ENCODE peak calls at places on chromosomes 6 and 20, in five cellular contexts. J, H, T, V and P are unnamed samples. For H3K9me2, the result is how much of the 10 kb centered on the place peaks cover.

GRCh38 chr20:20820104-20820503 is 107.7 kb upstream of the RALGAPA2 start:
- DNase-seq in J (no peak), H (no peak), T (peak), V (peak), P (peak)

GRCh38 chr20:57609086-57609841 is 11.0 kb downstream of the ZBP1 start:
- DNase-seq in J (no peak), H (no peak), T (no peak), V (no peak), P (no peak)

GRCh38 chr6:3808759-3809514 is 40.2 kb upstream of the FAM50B start:
- DNase-seq in J (no peak), H (peak), T (peak), V (peak), P (peak)

GRCh38 chr6:53484409-53485280 is 60.3 kb downstream of the GCLC start:
- DNase-seq in J (peak), H (peak), T (peak), V (peak), P (peak)

GRCh38 chr6:131398176-131398575 is 174.8 kb upstream of the ARG1 start:
- DNase-seq in J (no peak), H (no peak), T (no peak), V (no peak), P (no peak)

GRCh38 chr20:19935842-19936241 is 81.3 kb upstream of the NAA20 start:
- DNase-seq in J (no peak), H (peak), T (no peak), V (peak), P (no peak)

GRCh38 chr6:116877743-116878142 is 701 bp downstream of the RFX6 start:
- DNase-seq in J (no peak), H (peak), T (no peak), V (peak), P (no peak)

GRCh38 chr6:134706806-134707205 is 243.1 kb downstream of the ALDH8A1 start:
- DNase-seq in J (no peak), H (no peak), T (no peak), V (no peak), P (no peak)

GRCh38 chr6:3334579-3334978 is 75.8 kb downstream of the PSMG4 start:
- DNase-seq in J (no peak), H (no peak), T (no peak), V (no peak), P (no peak)

GRCh38 chr6:163991326-163991725 is 576.8 kb downstream of the QKI start:
- DNase-seq in J (no peak), H (no peak), T (no peak), V (no peak), P (no peak)

GRCh38 chr6:131808460-131809269 is 845 bp downstream of the ENPP1 start:
- DNase-seq in J (no peak), H (no peak), T (peak), V (no peak), P (no peak)

GRCh38 chr20:63628246-63628975 is 1.5 kb upstream of the GMEB2 start:
- DNase-seq in J (peak), H (no peak), T (peak), V (peak), P (peak)

GRCh38 chr6:35473075-35473848 is 5.1 kb downstream of the RPL10A start:
- DNase-seq in J (no peak), H (no peak), T (no peak), V (no peak), P (no peak)

GRCh38 chr6:132414761-132415160 is 13.5 kb upstream of the MOXD1 start:
- DNase-seq in J (no peak), H (no peak), T (peak), V (no peak), P (no peak)

GRCh38 chr6:157464653-157465535 is 83.9 kb downstream of the ZDHHC14 start:
- DNase-seq in J (no peak), H (no peak), T (peak), V (no peak), P (no peak)

GRCh38 chr20:41135187-41135887 is 2.0 kb upstream of the PLCG1 start:
- DNase-seq in J (peak), H (peak), T (peak), V (peak), P (peak)

GRCh38 chr6:38638941-38639497 is 710 bp downstream of the BTBD9 start:
- DNase-seq in J (peak), H (peak), T (peak), V (peak), P (peak)

GRCh38 chr20:5073154-5074049 is 46.4 kb downstream of the PCNA start:
- DNase-seq in J (no peak), H (peak), T (peak), V (peak), P (peak)

GRCh38 chr6:160041608-160042007 is 72.7 kb downstream of the IGF2R start:
- DNase-seq in J (no peak), H (no peak), T (peak), V (peak), P (no peak)

GRCh38 chr6:83185096-83185495 is 8.0 kb downstream of the PGM3 start:
- DNase-seq in J (no peak), H (no peak), T (peak), V (peak), P (no peak)

GRCh38 chr20:3661836-3662665 is 1.1 kb downstream of the GFRA4 start:
- DNase-seq in J (no peak), H (no peak), T (no peak), V (no peak), P (no peak)

GRCh38 chr6:87879144-87879861 is 168.3 kb upstream of the SPACA1 start:
- DNase-seq in J (peak), H (no peak), T (no peak), V (no peak), P (no peak)

GRCh38 chr6:37123957-37124729 is 45.8 kb upstream of the PIM1 start:
- DNase-seq in J (no peak), H (no peak), T (no peak), V (no peak), P (no peak)

GRCh38 chr6:105677671-105678475 is 275.0 kb upstream of the PREP start:
- DNase-seq in J (no peak), H (no peak), T (peak), V (no peak), P (no peak)

GRCh38 chr6:7041511-7042026 is 66.2 kb upstream of the RREB1 start:
- DNase-seq in J (no peak), H (no peak), T (no peak), V (no peak), P (no peak)

DNA sequence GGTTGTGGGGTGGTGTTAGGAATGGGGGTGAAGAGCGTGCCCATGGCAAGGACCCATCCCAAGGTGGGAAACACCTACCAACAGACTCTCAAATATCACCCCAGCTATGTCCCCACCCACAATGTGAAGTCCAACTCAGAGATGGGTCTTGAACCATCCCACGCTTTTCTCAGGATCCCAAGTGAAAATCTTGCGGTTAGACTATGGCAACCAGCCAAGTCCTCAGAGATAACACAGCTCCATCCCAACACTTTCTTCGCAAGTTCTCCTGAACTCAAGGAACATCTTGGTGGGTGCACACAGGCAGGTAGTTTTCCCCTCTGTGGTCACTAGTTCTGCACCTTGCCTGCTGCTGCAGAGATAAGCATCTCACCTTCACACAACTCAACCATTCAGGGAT is 116.0 kb downstream of the CDC5L start:
- DNase-seq in J (no peak), H (no peak), T (no peak), V (no peak), P (no peak)
- H3K9me2 ChIP-seq in J (under half), H (under half), T (under half), V (under half), P (under half)

GRCh38 chr20:50921055-50921454 is 10.2 kb downstream of the ADNP start:
- DNase-seq in J (no peak), H (no peak), T (peak), V (no peak), P (no peak)
- H3K9me2 ChIP-seq in J (under half), H (under half), T (under half), V (under half), P (under half)

GRCh38 chr6:170045563-170045960 is 245.3 kb downstream of the DLL1 start:
- DNase-seq in J (no peak), H (no peak), T (no peak), V (no peak), P (no peak)

GRCh38 chr6:170043150-170043819 is 247.6 kb downstream of the DLL1 start:
- DNase-seq in J (no peak), H (no peak), T (no peak), V (no peak), P (no peak)

GRCh38 chr6:170042596-170043118 is 248.2 kb downstream of the DLL1 start:
- DNase-seq in J (no peak), H (no peak), T (no peak), V (no peak), P (no peak)

GRCh38 chr6:170044836-170045562 is 245.9 kb downstream of the DLL1 start:
- DNase-seq in J (no peak), H (no peak), T (no peak), V (no peak), P (no peak)

GRCh38 chr6:170043881-170044790 is 246.7 kb downstream of the DLL1 start:
- DNase-seq in J (no peak), H (no peak), T (no peak), V (no peak), P (no peak)
- H3K9me2 ChIP-seq in J (under half), H (under half), T (under half), V (under half), P (under half)

DNA sequence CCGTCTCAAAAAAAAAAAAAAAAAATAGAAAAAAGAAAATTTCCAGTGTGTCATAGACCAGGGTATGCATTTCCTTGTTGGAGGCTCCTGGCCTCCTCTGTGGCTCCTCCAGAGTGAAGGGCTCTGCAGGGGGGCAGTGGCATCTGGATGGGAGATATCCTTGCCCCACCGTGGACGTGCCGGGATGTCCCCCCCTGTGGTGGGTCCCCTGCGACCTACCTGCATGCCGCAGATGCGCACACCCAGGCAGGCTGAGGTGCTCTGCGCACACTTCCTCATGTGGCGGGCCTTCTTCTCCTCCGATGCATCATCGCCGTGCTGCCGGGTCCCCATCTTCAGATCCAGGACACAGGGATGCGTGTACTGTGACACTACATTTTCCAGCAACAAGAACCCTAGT is 13.7 kb upstream of the UQCC2 start:
- DNase-seq in J (no peak), H (no peak), T (no peak), V (no peak), P (no peak)
- H3K9me2 ChIP-seq in J (under half), H (under half), T (under half), V (under half), P (under half)